ENCODE peak calls at places on chromosomes 4 and X, in ten cellular contexts. D is fibroblast of mammary gland, I is cardiac fibroblast, Z is suprapubic skin, X is fibroblast of lung, J is sigmoid colon, Q is stomach, C is pancreas, S is cardiac muscle cell, O is brain microvascular endothelial cell. E is an unnamed sample.

GRCh38 chr4:162921178-162921785 is 245.4 kb downstream of the NAF1 start:
- DNase-seq in D (no peak), I (no peak), Z (no peak), X (no peak), J (no peak), Q (peak), C (no peak), S (no peak), O (no peak), E (no peak)

GRCh38 chr4:150818661-150819060 is 196.4 kb downstream of the LRBA start:
- DNase-seq in D (peak), I (peak), Z (no peak), X (peak), J (no peak), Q (no peak), C (no peak), S (no peak), O (no peak), E (no peak)

GRCh38 chrX:97494756-97495372 is 611.2 kb downstream of the RPA4 start:
- DNase-seq in D (no peak), I (no peak), Z (no peak), X (no peak), J (no peak), Q (no peak), C (no peak), S (no peak), O (no peak), E (no peak)

GRCh38 chr4:79827283-79827682 is 245.7 kb downstream of the ANTXR2 start:
- DNase-seq in D (no peak), I (no peak), Z (no peak), X (no peak), J (no peak), Q (no peak), C (no peak), S (no peak), O (no peak), E (no peak)

GRCh38 chr4:119286377-119287002 is 35.4 kb downstream of the FABP2 start:
- DNase-seq in D (peak), I (peak), Z (no peak), X (peak), J (no peak), Q (no peak), C (no peak), S (peak), O (peak), E (peak)

GRCh38 chr4:155762351-155762750 is 3.5 kb downstream of the GUCY1B1 start:
- DNase-seq in D (no peak), I (peak), Z (no peak), X (peak), J (no peak), Q (no peak), C (no peak), S (no peak), O (no peak), E (no peak)

GRCh38 chr4:182840108-182840507 is 77.1 kb downstream of the DCTD start:
- DNase-seq in D (no peak), I (no peak), Z (no peak), X (no peak), J (peak), Q (no peak), C (no peak), S (no peak), O (no peak), E (no peak)

GRCh38 chr4:41538017-41538733 is at the start of gene LIMCH1:
- DNase-seq in D (no peak), I (peak), Z (peak), X (peak), J (peak), Q (no peak), C (no peak), S (peak), O (no peak), E (no peak)

GRCh38 chr4:114813961-114814360 is 215.4 kb downstream of the UGT8 start:
- DNase-seq in D (no peak), I (no peak), Z (no peak), X (no peak), J (no peak), Q (no peak), C (no peak), S (no peak), O (no peak), E (no peak)

GRCh38 chr4:15078682-15079642 is 76.7 kb downstream of the CPEB2 start:
- DNase-seq in D (peak), I (peak), Z (no peak), X (peak), J (no peak), Q (no peak), C (no peak), S (no peak), O (peak), E (peak)

GRCh38 chrX:30612250-30612655 is 34.7 kb upstream of the TASL start:
- DNase-seq in D (no peak), I (no peak), Z (no peak), X (no peak), J (no peak), Q (no peak), C (no peak), S (no peak), O (no peak), E (peak)

GRCh38 chr4:113026556-113026955 is 22.9 kb upstream of the ANK2 start:
- DNase-seq in D (peak), I (peak), Z (no peak), X (no peak), J (no peak), Q (no peak), C (no peak), S (no peak), O (peak), E (peak)

GRCh38 chrX:136546369-136546768 is 14.4 kb downstream of the VGLL1 start:
- DNase-seq in D (no peak), I (no peak), Z (no peak), X (no peak), J (no peak), Q (no peak), C (no peak), S (no peak), O (no peak), E (no peak)

GRCh38 chr4:54495641-54496040 is 162.1 kb upstream of the KIT start:
- DNase-seq in D (no peak), I (no peak), Z (no peak), X (no peak), J (no peak), Q (no peak), C (no peak), S (no peak), O (no peak), E (no peak)

GRCh38 chr4:184463158-184463557 is 11.2 kb downstream of the IRF2 start:
- DNase-seq in D (no peak), I (no peak), Z (no peak), X (no peak), J (no peak), Q (no peak), C (no peak), S (no peak), O (no peak), E (no peak)

GRCh38 chrX:15142084-15142715 is 127.7 kb downstream of the ASB9 start:
- DNase-seq in D (no peak), I (no peak), Z (no peak), X (no peak), J (no peak), Q (no peak), C (no peak), S (no peak), O (no peak), E (peak)

GRCh38 chr4:189021831-189022230 is 882.6 kb downstream of the TRIML1 start:
- DNase-seq in D (peak), I (peak), Z (no peak), X (peak), J (peak), Q (no peak), C (no peak), S (peak), O (peak), E (no peak)

GRCh38 chr4:57233391-57233790 is 123.2 kb upstream of the IGFBP7 start:
- DNase-seq in D (peak), I (peak), Z (no peak), X (peak), J (no peak), Q (no peak), C (no peak), S (no peak), O (peak), E (peak)

GRCh38 chr4:99651370-99651769 is 6.3 kb downstream of the C4orf54 start:
- DNase-seq in D (no peak), I (no peak), Z (no peak), X (no peak), J (no peak), Q (no peak), C (no peak), S (no peak), O (no peak), E (no peak)

GRCh38 chrX:13197961-13198761 is 121.7 kb downstream of the ATXN3L start:
- DNase-seq in D (no peak), I (no peak), Z (no peak), X (no peak), J (no peak), Q (no peak), C (peak), S (no peak), O (no peak), E (no peak)

GRCh38 chrX:13201605-13202219 is 118.1 kb downstream of the ATXN3L start:
- DNase-seq in D (no peak), I (no peak), Z (no peak), X (no peak), J (no peak), Q (peak), C (no peak), S (no peak), O (no peak), E (no peak)

GRCh38 chrX:13196778-13197177 is 123.1 kb downstream of the ATXN3L start:
- DNase-seq in D (no peak), I (no peak), Z (no peak), X (no peak), J (no peak), Q (no peak), C (no peak), S (no peak), O (no peak), E (no peak)

GRCh38 chrX:13200398-13200797 is 119.5 kb downstream of the ATXN3L start:
- DNase-seq in D (no peak), I (no peak), Z (no peak), X (no peak), J (no peak), Q (no peak), C (no peak), S (no peak), O (no peak), E (no peak)

DNA sequence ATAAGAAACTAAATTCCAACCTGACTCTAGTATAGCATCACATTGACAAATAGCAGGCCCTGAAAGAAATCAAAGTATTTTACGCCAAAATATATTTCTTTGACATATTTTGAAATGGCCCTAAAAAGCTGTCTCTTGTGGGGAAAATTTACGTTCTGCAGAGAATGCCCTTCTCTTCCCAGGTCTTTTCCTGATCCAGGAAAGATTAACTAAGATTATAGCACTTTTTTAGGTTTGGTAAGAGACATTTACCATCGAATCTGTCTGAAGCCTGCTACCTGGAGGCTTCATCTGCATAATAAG is 121.1 kb downstream of the ATXN3L start:
- DNase-seq in D (no peak), I (no peak), Z (no peak), X (no peak), J (no peak), Q (no peak), C (no peak), S (no peak), O (no peak), E (no peak)
- H3K4me3 ChIP-seq in D (no peak), I (no peak), Z (no peak), X (no peak), J (no peak), Q (no peak), C (no peak), S (no peak), O (no peak), E (no peak)

GRCh38 chr4:122759639-122760310 is 27.3 kb downstream of the BBS12 start:
- DNase-seq in D (peak), I (peak), Z (no peak), X (peak), J (no peak), Q (no peak), C (no peak), S (no peak), O (no peak), E (no peak)
- TF ChIP-seq CTCF in D (peak), I (peak), Z (no peak), X (peak), J (no peak), Q (no peak), C (no peak), S (peak), O (peak), E (peak)

GRCh38 chr4:578451-579443 is 2.7 kb upstream of the TMEM271 start:
- DNase-seq in D (no peak), I (no peak), Z (no peak), X (no peak), J (no peak), Q (no peak), C (no peak), S (no peak), O (no peak), E (no peak)

GRCh38 chr4:575281-576141 is 584 bp downstream of the TMEM271 start:
- DNase-seq in D (peak), I (peak), Z (no peak), X (peak), J (no peak), Q (no peak), C (peak), S (peak), O (peak), E (peak)

GRCh38 chr4:576245-576821 is at the start of gene TMEM271:
- DNase-seq in D (no peak), I (no peak), Z (no peak), X (no peak), J (no peak), Q (no peak), C (no peak), S (no peak), O (no peak), E (no peak)

GRCh38 chr4:577499-578450 is 1.7 kb upstream of the TMEM271 start:
- DNase-seq in D (peak), I (peak), Z (no peak), X (peak), J (no peak), Q (no peak), C (no peak), S (no peak), O (no peak), E (peak)

DNA sequence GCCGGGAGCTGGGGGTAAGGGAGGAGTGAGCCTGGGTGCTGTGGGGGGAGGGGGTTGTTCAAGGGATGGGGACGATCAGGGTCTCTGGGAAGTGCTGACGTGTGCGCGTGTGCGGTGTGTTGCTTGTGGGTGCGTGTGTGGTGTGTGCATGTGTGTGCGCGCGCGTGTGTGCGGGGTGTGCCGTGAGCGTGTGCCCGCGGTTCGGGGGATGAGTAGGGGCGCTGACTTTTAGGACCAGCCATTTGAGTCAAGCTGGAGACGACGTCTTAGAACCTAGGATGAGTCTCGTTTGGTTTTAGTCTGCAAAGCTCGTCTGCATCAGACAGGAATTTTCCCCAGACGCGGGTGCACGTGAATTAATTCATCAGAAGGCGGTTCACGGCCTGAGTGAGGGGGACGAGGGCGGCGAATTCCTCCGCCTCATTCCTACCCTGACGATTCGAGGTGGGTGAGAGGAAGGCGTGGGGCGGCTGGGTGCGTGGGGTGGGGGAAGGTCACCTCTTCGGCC is 950 bp upstream of the TMEM271 start:
- DNase-seq in D (no peak), I (no peak), Z (no peak), X (no peak), J (no peak), Q (no peak), C (no peak), S (no peak), O (no peak), E (no peak)
- H3K4me3 ChIP-seq in D (no peak), I (no peak), Z (peak), X (no peak), J (no peak), Q (no peak), C (no peak), S (no peak), O (no peak), E (no peak)

GRCh38 chrX:18394477-18394876 is 30.9 kb upstream of the CDKL5 start:
- DNase-seq in D (no peak), I (no peak), Z (no peak), X (peak), J (no peak), Q (no peak), C (no peak), S (no peak), O (no peak), E (no peak)

GRCh38 chrX:18390941-18391538 is 34.4 kb upstream of the CDKL5 start:
- DNase-seq in D (peak), I (peak), Z (no peak), X (peak), J (peak), Q (peak), C (peak), S (peak), O (peak), E (peak)

GRCh38 chrX:18389968-18390367 is 35.4 kb upstream of the CDKL5 start:
- DNase-seq in D (no peak), I (no peak), Z (no peak), X (no peak), J (no peak), Q (no peak), C (no peak), S (no peak), O (no peak), E (no peak)
- TF ChIP-seq CTCF in D (peak), I (no peak), Z (no peak), X (no peak), J (no peak), Q (no peak), C (no peak), S (no peak), O (no peak), E (peak)

DNA sequence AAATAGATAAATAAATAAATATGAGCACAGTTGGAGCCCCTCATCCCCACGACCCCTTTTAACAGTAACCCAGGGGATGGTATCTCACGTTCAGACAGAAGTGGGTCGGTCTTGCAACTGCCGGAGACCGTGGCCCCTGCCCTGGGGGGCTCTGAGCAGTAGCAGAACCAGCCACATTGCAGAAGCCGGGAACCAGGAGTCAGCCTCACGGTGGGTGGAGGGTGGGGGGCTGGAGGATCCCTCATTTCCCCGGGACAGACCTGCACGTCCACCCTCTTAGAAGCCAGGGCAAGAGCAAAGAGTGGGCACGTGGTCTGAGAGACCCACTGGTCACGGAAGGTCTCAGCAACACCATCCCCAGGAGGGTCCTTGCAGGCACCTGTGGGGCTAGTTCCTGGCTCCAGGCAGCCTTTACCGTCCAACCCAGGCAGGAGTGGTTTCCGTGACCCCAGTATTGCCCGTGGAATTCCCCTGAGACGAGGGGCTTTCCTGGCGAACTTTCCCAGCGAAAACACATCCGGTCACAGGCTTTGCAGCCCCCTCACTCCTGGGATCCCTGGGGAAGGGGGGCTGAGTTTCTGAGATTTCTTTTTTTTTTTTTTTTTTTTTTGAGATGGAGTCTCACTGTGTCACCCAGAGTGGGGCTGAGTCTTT is 8.8 kb upstream of the IL3RA start:
- DNase-seq in D (no peak), I (no peak), Z (no peak), X (no peak), J (no peak), Q (no peak), C (no peak), S (no peak), O (no peak), E (no peak)
- H3K4me3 ChIP-seq in D (no peak), I (no peak), Z (no peak), X (no peak), J (no peak), Q (no peak), C (no peak), S (no peak), O (no peak), E (no peak)

DNA sequence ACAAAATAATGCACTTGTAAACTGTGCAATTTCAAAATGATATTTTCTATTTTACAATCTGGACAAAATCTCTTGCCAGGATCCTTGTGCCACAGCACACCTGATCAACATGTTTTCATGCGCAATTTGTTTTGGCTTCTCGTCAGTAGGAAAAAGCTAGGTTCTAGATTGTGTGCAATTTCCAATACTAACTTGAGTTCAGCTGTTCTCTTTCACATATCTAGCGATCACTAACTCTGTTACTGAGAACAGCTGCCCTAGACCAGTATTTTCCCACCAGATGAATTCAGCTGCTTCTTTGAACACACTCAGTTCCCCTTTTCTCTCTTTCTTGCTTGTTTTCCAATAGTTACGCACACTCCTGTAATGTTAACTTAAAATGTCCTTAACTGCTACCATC is 131.2 kb downstream of the MAGEB5 start:
- DNase-seq in D (no peak), I (no peak), Z (no peak), X (no peak), J (no peak), Q (no peak), C (peak), S (no peak), O (no peak), E (no peak)
- TF ChIP-seq CTCF in D (no peak), I (no peak), Z (no peak), X (no peak), J (no peak), Q (no peak), C (no peak), S (no peak), O (no peak), E (no peak)

GRCh38 chr4:177116161-177116560 is 193.5 kb upstream of the NEIL3 start:
- DNase-seq in D (no peak), I (no peak), Z (no peak), X (no peak), J (no peak), Q (no peak), C (no peak), S (no peak), O (no peak), E (no peak)

GRCh38 chr4:177119021-177119461 is 190.6 kb upstream of the NEIL3 start:
- DNase-seq in D (peak), I (peak), Z (no peak), X (peak), J (no peak), Q (no peak), C (no peak), S (no peak), O (no peak), E (no peak)

GRCh38 chr4:177118596-177118995 is 191.1 kb upstream of the NEIL3 start:
- DNase-seq in D (peak), I (peak), Z (no peak), X (peak), J (peak), Q (no peak), C (no peak), S (no peak), O (peak), E (peak)

GRCh38 chr4:177119693-177120092 is 190.0 kb upstream of the NEIL3 start:
- DNase-seq in D (peak), I (no peak), Z (no peak), X (no peak), J (no peak), Q (no peak), C (no peak), S (no peak), O (no peak), E (no peak)

GRCh38 chr4:177117256-177117655 is 192.4 kb upstream of the NEIL3 start:
- DNase-seq in D (no peak), I (no peak), Z (no peak), X (no peak), J (no peak), Q (no peak), C (no peak), S (no peak), O (no peak), E (no peak)
- H3K4me3 ChIP-seq in D (no peak), I (no peak), Z (no peak), X (no peak), J (no peak), Q (no peak), C (no peak), S (no peak), O (no peak), E (no peak)

E was measured in epithelial cell of esophagus.